ENCODE peak calls at places on chromosomes 11 and 22, in nine cellular contexts. I is heart left ventricle, G is AG04449, D is colonic mucosa, E is GM12865, N is SK-N-SH, O is heart right ventricle, P is fibroblast of mammary gland, M is thoracic aorta. V is an unnamed sample.

GRCh38 chr11:110125632-110126031 is 32.4 kb downstream of the ZC3H12C start:
- DNase-seq in I (no peak), G (no peak), D (no peak), E (no peak), N (no peak), O (no peak), P (peak), M (no peak), V (no peak)

GRCh38 chr11:10823152-10823579 is 14.4 kb upstream of the EIF4G2 start:
- DNase-seq in I (no peak), G (no peak), D (no peak), E (no peak), N (no peak), O (no peak), P (no peak), M (no peak), V (no peak)

GRCh38 chr11:72802822-72803221 is 9.0 kb upstream of the STARD10 start:
- DNase-seq in I (no peak), G (no peak), D (no peak), E (no peak), N (no peak), O (no peak), P (no peak), M (no peak), V (no peak)

GRCh38 chr11:47387944-47388696 is 9.8 kb upstream of the SPI1 start:
- DNase-seq in I (no peak), G (no peak), D (no peak), E (no peak), N (no peak), O (no peak), P (no peak), M (no peak), V (no peak)

GRCh38 chr11:8220261-8221024 is 43.2 kb downstream of the LMO1 start:
- DNase-seq in I (no peak), G (no peak), D (no peak), E (no peak), N (no peak), O (no peak), P (no peak), M (no peak), V (no peak)

GRCh38 chr11:11589385-11589890 is 32.4 kb downstream of the GALNT18 start:
- DNase-seq in I (no peak), G (no peak), D (no peak), E (peak), N (no peak), O (no peak), P (no peak), M (no peak), V (no peak)

GRCh38 chr11:110086892-110087309 is 6.3 kb upstream of the ZC3H12C start:
- DNase-seq in I (no peak), G (peak), D (peak), E (no peak), N (no peak), O (no peak), P (peak), M (no peak), V (no peak)

GRCh38 chr11:116771935-116772334 is 852 bp downstream of the BUD13 start:
- DNase-seq in I (no peak), G (no peak), D (no peak), E (no peak), N (no peak), O (no peak), P (no peak), M (no peak), V (no peak)

GRCh38 chr11:123484448-123484847 is 54.4 kb downstream of the GRAMD1B start:
- DNase-seq in I (no peak), G (no peak), D (no peak), E (peak), N (no peak), O (no peak), P (no peak), M (no peak), V (no peak)

GRCh38 chr11:92376146-92376599 is 151.6 kb downstream of the FAT3 start:
- DNase-seq in I (no peak), G (peak), D (no peak), E (no peak), N (no peak), O (no peak), P (peak), M (no peak), V (no peak)

GRCh38 chr11:80182906-80183305 is 742.1 kb upstream of the TENM4 start:
- DNase-seq in I (no peak), G (no peak), D (no peak), E (no peak), N (no peak), O (no peak), P (no peak), M (no peak), V (no peak)

GRCh38 chr22:46591890-46592289 is 28.3 kb upstream of the GRAMD4 start:
- DNase-seq in I (peak), G (no peak), D (no peak), E (no peak), N (no peak), O (no peak), P (no peak), M (no peak), V (no peak)

GRCh38 chr11:120633630-120634374 is 122.3 kb downstream of the GRIK4 start:
- DNase-seq in I (no peak), G (no peak), D (no peak), E (no peak), N (peak), O (no peak), P (no peak), M (no peak), V (no peak)

GRCh38 chr22:27144345-27144744 is 487.0 kb downstream of the MIAT start:
- DNase-seq in I (no peak), G (no peak), D (no peak), E (no peak), N (no peak), O (no peak), P (no peak), M (no peak), V (no peak)

GRCh38 chr11:134206185-134206584 is 17.6 kb downstream of the NCAPD3 start:
- DNase-seq in I (no peak), G (no peak), D (no peak), E (no peak), N (peak), O (no peak), P (no peak), M (no peak), V (no peak)

GRCh38 chr22:38097557-38098409 is 12.7 kb downstream of the BAIAP2L2 start:
- DNase-seq in I (no peak), G (no peak), D (no peak), E (peak), N (no peak), O (no peak), P (peak), M (no peak), V (no peak)

GRCh38 chr22:42991010-42991651 is 23.8 kb downstream of the PACSIN2 start:
- DNase-seq in I (no peak), G (peak), D (peak), E (no peak), N (no peak), O (no peak), P (peak), M (no peak), V (no peak)

GRCh38 chr22:22755778-22756100 is 111.3 kb downstream of the GGTLC2 start:
- DNase-seq in I (no peak), G (no peak), D (no peak), E (no peak), N (no peak), O (no peak), P (no peak), M (no peak), V (no peak)
- H3K4me3 ChIP-seq in I (no peak), G (no peak), D (no peak), E (no peak), N (no peak), O (no peak), P (no peak), M (no peak), V (no peak)

DNA sequence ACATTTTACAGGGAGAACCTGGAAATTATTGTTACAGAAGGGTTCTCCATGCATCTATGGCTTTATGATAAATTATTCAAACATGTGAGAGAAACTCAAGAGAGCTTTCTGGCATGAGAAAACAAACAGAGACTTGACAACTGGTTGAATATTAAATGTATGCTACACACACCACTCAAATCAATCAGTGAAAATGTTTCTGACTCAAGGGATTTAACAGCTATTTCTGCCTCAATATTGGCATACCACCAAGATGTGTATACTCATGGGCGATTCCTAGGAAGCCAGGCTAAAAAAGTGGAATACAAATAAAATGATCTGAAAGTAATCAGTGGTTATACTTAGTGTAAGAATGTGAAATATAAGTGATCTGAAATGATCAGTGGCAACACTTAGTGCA is 15.8 kb upstream of the OR51T1 start:
- DNase-seq in I (no peak), G (no peak), D (no peak), E (no peak), N (no peak), O (no peak), P (no peak), M (no peak), V (no peak)
- H3K4me3 ChIP-seq in I (no peak), G (no peak), D (no peak), E (no peak), N (no peak), O (no peak), P (no peak), M (no peak), V (no peak)

GRCh38 chr11:131980199-131980598 is 609.8 kb downstream of the NTM start:
- DNase-seq in I (no peak), G (no peak), D (no peak), E (no peak), N (peak), O (no peak), P (no peak), M (no peak), V (no peak)

GRCh38 chr11:131980878-131981668 is 610.7 kb downstream of the NTM start:
- DNase-seq in I (no peak), G (no peak), D (no peak), E (no peak), N (no peak), O (no peak), P (no peak), M (no peak), V (no peak)

GRCh38 chr11:131985769-131986393 is 615.5 kb downstream of the NTM start:
- DNase-seq in I (peak), G (no peak), D (no peak), E (no peak), N (no peak), O (no peak), P (peak), M (no peak), V (no peak)

GRCh38 chr11:131979364-131979763 is 608.9 kb downstream of the NTM start:
- DNase-seq in I (no peak), G (no peak), D (no peak), E (no peak), N (peak), O (no peak), P (no peak), M (no peak), V (no peak)

DNA sequence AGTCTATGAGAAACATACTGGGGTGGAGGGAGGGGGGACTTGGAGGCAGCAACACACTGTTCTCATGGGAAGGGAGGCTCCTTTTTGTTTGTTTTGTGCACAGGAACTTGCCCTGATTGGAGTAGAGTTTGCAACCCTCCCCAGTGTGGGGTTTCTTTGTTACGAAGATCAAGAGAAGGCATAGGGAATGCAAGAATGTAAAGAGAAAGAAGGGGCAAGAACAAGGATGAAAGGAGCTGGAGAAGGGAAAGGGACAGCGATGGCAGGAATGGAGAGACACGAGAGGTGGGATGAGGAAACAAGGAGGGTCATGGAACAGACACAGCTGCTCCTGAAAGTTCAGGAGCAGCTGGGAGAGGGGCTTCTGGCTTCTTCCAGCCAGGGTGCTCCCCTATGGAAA is 611.7 kb downstream of the NTM start:
- DNase-seq in I (no peak), G (no peak), D (no peak), E (no peak), N (no peak), O (no peak), P (no peak), M (no peak), V (no peak)
- H3K4me3 ChIP-seq in I (no peak), G (no peak), D (no peak), E (no peak), N (no peak), O (no peak), P (no peak), M (no peak), V (no peak)

GRCh38 chr11:2194877-2195755 is 23.5 kb upstream of the TH start:
- DNase-seq in I (peak), G (no peak), D (peak), E (peak), N (peak), O (peak), P (peak), M (no peak), V (no peak)
- H3K4me3 ChIP-seq in I (no peak), G (no peak), D (no peak), E (no peak), N (peak), O (no peak), P (no peak), M (no peak), V (no peak)

GRCh38 chr11:62858201-62858600 is 18.8 kb upstream of the WDR74 start:
- DNase-seq in I (no peak), G (no peak), D (no peak), E (no peak), N (no peak), O (no peak), P (no peak), M (no peak), V (no peak)
- H3K4me3 ChIP-seq in I (no peak), G (no peak), D (no peak), E (peak), N (no peak), O (no peak), P (no peak), M (no peak), V (no peak)

GRCh38 chr11:74672332-74672955 is 58.8 kb downstream of the CHRDL2 start:
- DNase-seq in I (no peak), G (no peak), D (peak), E (no peak), N (no peak), O (no peak), P (no peak), M (no peak), V (no peak)
- H3K4me3 ChIP-seq in I (no peak), G (no peak), D (no peak), E (no peak), N (no peak), O (no peak), P (no peak), M (no peak), V (no peak)

GRCh38 chr11:14110629-14111028 is 148.1 kb downstream of the SPON1 start:
- DNase-seq in I (no peak), G (no peak), D (no peak), E (no peak), N (no peak), O (no peak), P (no peak), M (no peak), V (no peak)

GRCh38 chr11:14114269-14114668 is 151.7 kb downstream of the SPON1 start:
- DNase-seq in I (no peak), G (no peak), D (no peak), E (no peak), N (no peak), O (no peak), P (no peak), M (no peak), V (no peak)

GRCh38 chr11:14109742-14110141 is 147.2 kb downstream of the SPON1 start:
- DNase-seq in I (no peak), G (no peak), D (no peak), E (no peak), N (no peak), O (no peak), P (no peak), M (no peak), V (no peak)

GRCh38 chr11:14114786-14115185 is 152.3 kb downstream of the SPON1 start:
- DNase-seq in I (no peak), G (no peak), D (no peak), E (no peak), N (no peak), O (no peak), P (no peak), M (no peak), V (no peak)

DNA sequence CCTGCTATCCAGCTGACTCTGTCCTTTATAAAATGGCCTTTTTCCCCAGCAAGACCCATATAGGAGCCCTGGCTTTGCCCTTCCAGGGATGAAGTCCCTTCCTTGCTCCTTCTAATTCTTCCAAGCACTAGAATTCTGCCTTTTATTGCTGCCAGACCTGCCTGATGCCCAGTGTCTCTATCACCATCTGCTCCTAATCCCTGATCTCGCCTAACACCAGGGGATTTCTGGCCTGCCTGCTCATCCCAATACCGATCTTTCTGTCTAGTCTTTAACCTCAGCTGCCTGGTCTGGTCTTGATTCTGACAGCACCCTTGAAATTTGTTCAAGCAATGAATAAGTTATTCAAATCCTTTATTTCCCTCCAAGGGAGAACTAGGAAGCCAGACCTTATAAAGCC is 150.2 kb downstream of the SPON1 start:
- DNase-seq in I (no peak), G (no peak), D (no peak), E (no peak), N (no peak), O (no peak), P (no peak), M (no peak), V (no peak)
- H3K4me3 ChIP-seq in I (no peak), G (no peak), D (no peak), E (no peak), N (no peak), O (no peak), P (no peak), M (no peak), V (no peak)

GRCh38 chr22:32218470-32218869 is 13.6 kb upstream of the RFPL2 start:
- DNase-seq in I (no peak), G (no peak), D (no peak), E (no peak), N (no peak), O (no peak), P (no peak), M (no peak), V (no peak)
- H3K4me3 ChIP-seq in I (no peak), G (no peak), D (no peak), E (no peak), N (no peak), O (no peak), P (no peak), M (no peak), V (no peak)

DNA sequence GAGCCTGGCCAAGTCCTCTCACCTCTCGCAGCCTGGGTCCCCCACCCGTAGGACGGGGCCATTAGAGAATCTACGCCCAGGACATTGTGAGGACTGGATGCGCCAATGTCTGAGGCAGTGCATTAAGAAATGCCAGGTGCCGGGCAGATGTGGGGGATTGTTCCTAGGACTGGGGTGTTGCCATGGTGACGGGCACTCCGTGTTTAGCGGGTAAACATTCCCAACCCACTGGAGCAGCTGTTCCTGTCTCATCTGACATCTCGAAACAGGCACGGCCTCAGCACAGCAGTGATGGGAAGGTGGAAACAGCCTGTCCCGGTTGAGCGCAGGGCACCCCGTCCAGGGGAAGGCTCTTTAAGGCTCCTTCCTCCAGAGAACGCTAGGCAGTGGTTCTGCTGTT is 99.6 kb upstream of the RTL6 start:
- DNase-seq in I (no peak), G (no peak), D (no peak), E (no peak), N (peak), O (no peak), P (peak), M (no peak), V (no peak)
- H3K4me3 ChIP-seq in I (no peak), G (no peak), D (no peak), E (no peak), N (no peak), O (no peak), P (no peak), M (no peak), V (no peak)

GRCh38 chr22:23375031-23375827 is 194.9 kb downstream of the BCR start:
- DNase-seq in I (no peak), G (no peak), D (no peak), E (no peak), N (no peak), O (no peak), P (no peak), M (no peak), V (no peak)

GRCh38 chr22:23380230-23380573 is 199.9 kb downstream of the IGLL1 start:
- DNase-seq in I (no peak), G (no peak), D (no peak), E (no peak), N (no peak), O (no peak), P (no peak), M (no peak), V (no peak)

GRCh38 chr22:23376256-23376655 is 195.9 kb downstream of the BCR start:
- DNase-seq in I (no peak), G (no peak), D (peak), E (peak), N (no peak), O (no peak), P (peak), M (no peak), V (no peak)

GRCh38 chr22:23380911-23381310 is 199.2 kb downstream of the IGLL1 start:
- DNase-seq in I (no peak), G (no peak), D (no peak), E (no peak), N (no peak), O (no peak), P (no peak), M (no peak), V (no peak)

DNA sequence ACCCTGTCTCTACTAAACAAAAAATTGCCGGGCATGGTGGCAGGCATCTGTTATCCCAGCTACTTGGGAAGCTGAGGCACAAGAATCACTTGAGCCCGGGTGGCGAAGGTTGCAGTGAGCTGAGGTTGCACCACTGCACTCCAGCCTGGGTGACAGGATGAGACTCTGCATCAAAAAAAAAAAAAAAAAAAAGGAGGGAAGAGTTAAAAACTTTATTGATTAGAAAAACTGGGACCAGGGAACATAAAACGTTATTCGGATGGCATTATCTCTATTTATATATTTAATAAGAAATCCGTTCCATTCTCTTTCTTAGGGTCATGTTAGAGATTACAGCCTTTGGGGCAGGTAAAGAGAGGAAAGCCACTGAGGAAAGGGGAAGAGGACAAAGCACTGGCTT is 197.5 kb downstream of the BCR start:
- DNase-seq in I (no peak), G (no peak), D (no peak), E (no peak), N (no peak), O (no peak), P (no peak), M (no peak), V (no peak)
- H3K4me3 ChIP-seq in I (no peak), G (no peak), D (no peak), E (no peak), N (no peak), O (no peak), P (no peak), M (no peak), V (no peak)